ENCODE peak calls at places on chromosomes 16 and 17, in eight cellular contexts. Z is mucosa of descending colon, D is SK-N-DZ, J is NCI-H187, T is NCI-H524 treated with DMSO at 0.1 percent for 48 hours, S is PC-9, N is left cardiac atrium, R is GM03348. H is an unnamed sample.

GRCh38 chr16:30660424-30661251 is 2.4 kb downstream of the FBRS start:
- DNase-seq in Z (peak; percentile 82), D (no peak), J (no peak), T (no peak), S (no peak), N (no peak), R (no peak), H (peak; percentile 28)

GRCh38 chr17:49572806-49573420 is 2.8 kb upstream of the NXPH3 start:
- DNase-seq in Z (no peak), D (no peak), J (no peak), T (no peak), S (no peak), N (no peak), R (no peak), H (no peak)

GRCh38 chr17:41116292-41116691 is 1.9 kb downstream of the KRTAP4-11 start:
- DNase-seq in Z (no peak), D (no peak), J (no peak), T (no peak), S (no peak), N (no peak), R (no peak), H (no peak)

GRCh38 chr17:82587234-82588086 is 60.8 kb downstream of the WDR45B start:
- DNase-seq in Z (no peak), D (no peak), J (no peak), T (no peak), S (no peak), N (no peak), R (no peak), H (no peak)

GRCh38 chr17:68598545-68598961 is 2.6 kb downstream of the FAM20A start:
- DNase-seq in Z (no peak), D (no peak), J (no peak), T (no peak), S (no peak), N (no peak), R (no peak), H (no peak)

GRCh38 chr17:71869833-71870545 is 250.8 kb upstream of the SOX9 start:
- DNase-seq in Z (no peak), D (no peak), J (no peak), T (peak; percentile 6), S (no peak), N (no peak), R (no peak), H (no peak)

GRCh38 chr17:10790491-10791401 is 13.2 kb downstream of the TMEM238L start:
- DNase-seq in Z (no peak), D (no peak), J (no peak), T (no peak), S (no peak), N (no peak), R (no peak), H (peak; percentile 84)

GRCh38 chr16:75319513-75320401 is 68.3 kb upstream of the BCAR1 start:
- DNase-seq in Z (no peak), D (no peak), J (no peak), T (no peak), S (no peak), N (no peak), R (peak; percentile 81), H (peak; percentile 59)

GRCh38 chr16:7689234-7689633 is 356.6 kb downstream of the RBFOX1 start:
- DNase-seq in Z (no peak), D (no peak), J (no peak), T (no peak), S (no peak), N (no peak), R (no peak), H (no peak)

GRCh38 chr16:72246423-72246822 is 74.5 kb upstream of the PMFBP1 start:
- DNase-seq in Z (no peak), D (peak; percentile 16), J (no peak), T (no peak), S (no peak), N (no peak), R (no peak), H (no peak)

GRCh38 chr17:72456026-72456569 is 335.3 kb downstream of the SOX9 start:
- DNase-seq in Z (peak; percentile 70), D (no peak), J (no peak), T (no peak), S (peak; percentile 86), N (no peak), R (peak; percentile 55), H (peak; percentile 28)

GRCh38 chr17:48043171-48043570 is 5.0 kb upstream of the NFE2L1 start:
- DNase-seq in Z (no peak), D (no peak), J (no peak), T (no peak), S (no peak), N (no peak), R (no peak), H (no peak)

GRCh38 chr16:89686520-89687091 is at the start of gene CDK10:
- DNase-seq in Z (peak; percentile 96), D (peak; percentile 93), J (peak; percentile 65), T (peak; percentile 34), S (peak; percentile 97), N (peak; percentile 93), R (peak; percentile 100), H (peak; percentile 53)

GRCh38 chr17:36578671-36579070 is 13.0 kb upstream of the DHRS11 start:
- DNase-seq in Z (no peak), D (no peak), J (no peak), T (no peak), S (no peak), N (no peak), R (no peak), H (no peak)

GRCh38 chr17:2980904-2981246 is 82.5 kb downstream of the OR1D5 start:
- DNase-seq in Z (no peak), D (no peak), J (no peak), T (no peak), S (no peak), N (no peak), R (no peak), H (no peak)

GRCh38 chr16:81610144-81610842 is 165.7 kb downstream of the CMIP start:
- DNase-seq in Z (peak; percentile 74), D (no peak), J (no peak), T (no peak), S (peak; percentile 57), N (peak; percentile 88), R (peak; percentile 95), H (no peak)

GRCh38 chr17:74307984-74308773 is 17.8 kb upstream of the KIF19 start:
- DNase-seq in Z (no peak), D (no peak), J (no peak), T (no peak), S (no peak), N (peak; percentile 79), R (no peak), H (no peak)

GRCh38 chr16:67393111-67393789 is at the start of gene TPPP3:
- DNase-seq in Z (peak; percentile 92), D (peak; percentile 91), J (peak; percentile 67), T (peak; percentile 62), S (peak; percentile 83), N (peak; percentile 95), R (peak; percentile 92), H (peak; percentile 11)

GRCh38 chr17:45218895-45219661 is 2.6 kb upstream of the FMNL1 start:
- DNase-seq in Z (peak; percentile 88), D (peak; percentile 87), J (peak; percentile 78), T (peak; percentile 72), S (peak; percentile 80), N (peak; percentile 87), R (peak; percentile 91), H (peak; percentile 50)

GRCh38 chr16:29745853-29746345 is at the start of gene C16orf54:
- DNase-seq in Z (peak; percentile 77), D (no peak), J (no peak), T (no peak), S (no peak), N (peak; percentile 58), R (no peak), H (no peak)

GRCh38 chr17:82215095-82215971 is 2.7 kb upstream of the CCDC57 start:
- DNase-seq in Z (no peak), D (peak; percentile 56), J (no peak), T (no peak), S (no peak), N (no peak), R (peak; percentile 81), H (no peak)

GRCh38 chr17:72539981-72540897 is 419.4 kb downstream of the SOX9 start:
- DNase-seq in Z (peak; percentile 91), D (peak; percentile 75), J (peak; percentile 23), T (no peak), S (peak; percentile 88), N (peak; percentile 69), R (peak; percentile 96), H (peak; percentile 39)

GRCh38 chr17:66903781-66904180 is 60.7 kb upstream of the CACNG4 start:
- DNase-seq in Z (no peak), D (no peak), J (no peak), T (no peak), S (no peak), N (no peak), R (no peak), H (no peak)

GRCh38 chr17:81715107-81715871 is 3.2 kb downstream of the SLC25A10 start:
- DNase-seq in Z (no peak), D (no peak), J (no peak), T (no peak), S (no peak), N (no peak), R (no peak), H (no peak)

GRCh38 chr17:50152736-50153135 is 2.3 kb upstream of the PPP1R9B start:
- DNase-seq in Z (no peak), D (no peak), J (no peak), T (no peak), S (no peak), N (no peak), R (no peak), H (no peak)

GRCh38 chr17:4998027-4998665 is 396 bp downstream of the KIF1C start:
- DNase-seq in Z (no peak), D (no peak), J (no peak), T (no peak), S (no peak), N (peak; percentile 70), R (no peak), H (no peak)